ENCODE peak calls at places on chromosomes 7 and 10, in eight cellular contexts. One of them, this sample, is unnamed. For H3K27me3 and H3K4me1, the result is how much of the 10 kb centered on the place peaks cover.

GRCh38 chr7:137682596-137682995 is 164.2 kb downstream of the DGKI start:
- DNase-seq in prostate gland: no peak
- DNase-seq in H9: no peak
- DNase-seq in IMR-90: peak
- DNase-seq in mammary epithelial cell: peak
- DNase-seq in tibial artery: no peak
- DNase-seq in sigmoid colon: no peak
- DNase-seq in HCT116: no peak
- DNase-seq in this sample: no peak

GRCh38 chr10:102633848-102634247 is 10.4 kb upstream of the TRIM8 start:
- DNase-seq in prostate gland: no peak
- DNase-seq in H9: no peak
- DNase-seq in IMR-90: no peak
- DNase-seq in mammary epithelial cell: no peak
- DNase-seq in tibial artery: no peak
- DNase-seq in sigmoid colon: no peak
- DNase-seq in HCT116: no peak
- DNase-seq in this sample: no peak

GRCh38 chr10:21406595-21407218 is 118.8 kb downstream of the SKIDA1 start:
- DNase-seq in prostate gland: no peak
- DNase-seq in H9: no peak
- DNase-seq in IMR-90: peak
- DNase-seq in mammary epithelial cell: no peak
- DNase-seq in tibial artery: no peak
- DNase-seq in sigmoid colon: no peak
- DNase-seq in HCT116: no peak
- DNase-seq in this sample: no peak

GRCh38 chr7:68684246-68684850 is 913.9 kb upstream of the AUTS2 start:
- DNase-seq in prostate gland: no peak
- DNase-seq in H9: no peak
- DNase-seq in IMR-90: peak
- DNase-seq in mammary epithelial cell: no peak
- DNase-seq in tibial artery: no peak
- DNase-seq in sigmoid colon: no peak
- DNase-seq in HCT116: no peak
- DNase-seq in this sample: no peak

GRCh38 chr10:116905845-116906210 is 56.5 kb downstream of the ENO4 start:
- DNase-seq in prostate gland: no peak
- DNase-seq in H9: no peak
- DNase-seq in IMR-90: no peak
- DNase-seq in mammary epithelial cell: no peak
- DNase-seq in tibial artery: no peak
- DNase-seq in sigmoid colon: no peak
- DNase-seq in HCT116: no peak
- DNase-seq in this sample: no peak

GRCh38 chr10:96714856-96715255 is 5.5 kb downstream of the PIK3AP1 start:
- DNase-seq in prostate gland: no peak
- DNase-seq in H9: no peak
- DNase-seq in IMR-90: no peak
- DNase-seq in mammary epithelial cell: no peak
- DNase-seq in tibial artery: no peak
- DNase-seq in sigmoid colon: no peak
- DNase-seq in HCT116: no peak
- DNase-seq in this sample: no peak

GRCh38 chr7:48360574-48360973 is 189.3 kb downstream of the ABCA13 start:
- DNase-seq in prostate gland: no peak
- DNase-seq in H9: no peak
- DNase-seq in IMR-90: peak
- DNase-seq in mammary epithelial cell: peak
- DNase-seq in tibial artery: no peak
- DNase-seq in sigmoid colon: no peak
- DNase-seq in HCT116: no peak
- DNase-seq in this sample: no peak

GRCh38 chr10:89281606-89282395 is 20.0 kb upstream of the IFIT2 start:
- DNase-seq in prostate gland: no peak
- DNase-seq in H9: no peak
- DNase-seq in IMR-90: no peak
- DNase-seq in mammary epithelial cell: no peak
- DNase-seq in tibial artery: no peak
- DNase-seq in sigmoid colon: no peak
- DNase-seq in HCT116: no peak
- DNase-seq in this sample: no peak

GRCh38 chr7:134462337-134462925 is 3.5 kb upstream of the AKR1B1 start:
- DNase-seq in prostate gland: no peak
- DNase-seq in H9: no peak
- DNase-seq in IMR-90: peak
- DNase-seq in mammary epithelial cell: peak
- DNase-seq in tibial artery: no peak
- DNase-seq in sigmoid colon: no peak
- DNase-seq in HCT116: no peak
- DNase-seq in this sample: no peak

GRCh38 chr7:129828989-129829676 is 123.6 kb downstream of the UBE2H start:
- DNase-seq in prostate gland: no peak
- DNase-seq in H9: peak
- DNase-seq in IMR-90: no peak
- DNase-seq in mammary epithelial cell: peak
- DNase-seq in tibial artery: no peak
- DNase-seq in sigmoid colon: no peak
- DNase-seq in HCT116: no peak
- DNase-seq in this sample: no peak

GRCh38 chr7:38330861-38331709 is 57.6 kb upstream of the TARP start:
- DNase-seq in prostate gland: no peak
- DNase-seq in H9: peak
- DNase-seq in IMR-90: no peak
- DNase-seq in mammary epithelial cell: no peak
- DNase-seq in tibial artery: no peak
- DNase-seq in sigmoid colon: no peak
- DNase-seq in HCT116: no peak
- DNase-seq in this sample: no peak

GRCh38 chr10:62185914-62186692 is 82.5 kb downstream of the RTKN2 start:
- DNase-seq in prostate gland: no peak
- DNase-seq in H9: no peak
- DNase-seq in IMR-90: no peak
- DNase-seq in mammary epithelial cell: no peak
- DNase-seq in tibial artery: no peak
- DNase-seq in sigmoid colon: no peak
- DNase-seq in HCT116: no peak
- DNase-seq in this sample: no peak

GRCh38 chr10:61024801-61025201 is 80.8 kb upstream of the RHOBTB1 start:
- DNase-seq in prostate gland: no peak
- DNase-seq in H9: peak
- DNase-seq in IMR-90: peak
- DNase-seq in mammary epithelial cell: no peak
- DNase-seq in tibial artery: no peak
- DNase-seq in sigmoid colon: no peak
- DNase-seq in HCT116: no peak
- DNase-seq in this sample: no peak

GRCh38 chr10:97713351-97713827 is at the start of gene MARVELD1:
- DNase-seq in prostate gland: peak
- DNase-seq in H9: peak
- DNase-seq in IMR-90: peak
- DNase-seq in mammary epithelial cell: peak
- DNase-seq in tibial artery: peak
- DNase-seq in sigmoid colon: peak
- DNase-seq in HCT116: no peak
- DNase-seq in this sample: no peak

GRCh38 chr7:114662002-114662677 is 247.5 kb downstream of the FOXP2 start:
- DNase-seq in prostate gland: no peak
- DNase-seq in H9: no peak
- DNase-seq in IMR-90: no peak
- DNase-seq in mammary epithelial cell: no peak
- DNase-seq in tibial artery: no peak
- DNase-seq in sigmoid colon: no peak
- DNase-seq in HCT116: no peak
- DNase-seq in this sample: no peak

GRCh38 chr7:3068568-3068967 is 24.9 kb upstream of the CARD11 start:
- DNase-seq in prostate gland: no peak
- DNase-seq in H9: no peak
- DNase-seq in IMR-90: no peak
- DNase-seq in mammary epithelial cell: no peak
- DNase-seq in tibial artery: no peak
- DNase-seq in sigmoid colon: no peak
- DNase-seq in HCT116: no peak
- DNase-seq in this sample: no peak

GRCh38 chr7:3065724-3066143 is 22.1 kb upstream of the CARD11 start:
- DNase-seq in prostate gland: peak
- DNase-seq in H9: peak
- DNase-seq in IMR-90: peak
- DNase-seq in mammary epithelial cell: no peak
- DNase-seq in tibial artery: no peak
- DNase-seq in sigmoid colon: no peak
- DNase-seq in HCT116: peak
- DNase-seq in this sample: peak

GRCh38 chr7:3067606-3068005 is 23.9 kb upstream of the CARD11 start:
- DNase-seq in prostate gland: no peak
- DNase-seq in H9: no peak
- DNase-seq in IMR-90: no peak
- DNase-seq in mammary epithelial cell: no peak
- DNase-seq in tibial artery: no peak
- DNase-seq in sigmoid colon: no peak
- DNase-seq in HCT116: no peak
- DNase-seq in this sample: no peak

GRCh38 chr7:3066506-3066905 is 22.8 kb upstream of the CARD11 start:
- DNase-seq in prostate gland: no peak
- DNase-seq in H9: no peak
- DNase-seq in IMR-90: no peak
- DNase-seq in mammary epithelial cell: no peak
- DNase-seq in tibial artery: no peak
- DNase-seq in sigmoid colon: no peak
- DNase-seq in HCT116: no peak
- DNase-seq in this sample: no peak

GRCh38 chr7:3067193-3067592 is 23.5 kb upstream of the CARD11 start:
- DNase-seq in prostate gland: no peak
- DNase-seq in H9: no peak
- DNase-seq in IMR-90: no peak
- DNase-seq in mammary epithelial cell: no peak
- DNase-seq in tibial artery: no peak
- DNase-seq in sigmoid colon: no peak
- DNase-seq in HCT116: no peak
- DNase-seq in this sample: no peak
- H3K27me3 ChIP-seq in prostate gland: under half
- H3K27me3 ChIP-seq in H9: under half
- H3K27me3 ChIP-seq in IMR-90: under half
- H3K27me3 ChIP-seq in mammary epithelial cell: under half
- H3K27me3 ChIP-seq in tibial artery: under half
- H3K27me3 ChIP-seq in sigmoid colon: under half
- H3K27me3 ChIP-seq in HCT116: under half
- H3K27me3 ChIP-seq in this sample: under half

DNA sequence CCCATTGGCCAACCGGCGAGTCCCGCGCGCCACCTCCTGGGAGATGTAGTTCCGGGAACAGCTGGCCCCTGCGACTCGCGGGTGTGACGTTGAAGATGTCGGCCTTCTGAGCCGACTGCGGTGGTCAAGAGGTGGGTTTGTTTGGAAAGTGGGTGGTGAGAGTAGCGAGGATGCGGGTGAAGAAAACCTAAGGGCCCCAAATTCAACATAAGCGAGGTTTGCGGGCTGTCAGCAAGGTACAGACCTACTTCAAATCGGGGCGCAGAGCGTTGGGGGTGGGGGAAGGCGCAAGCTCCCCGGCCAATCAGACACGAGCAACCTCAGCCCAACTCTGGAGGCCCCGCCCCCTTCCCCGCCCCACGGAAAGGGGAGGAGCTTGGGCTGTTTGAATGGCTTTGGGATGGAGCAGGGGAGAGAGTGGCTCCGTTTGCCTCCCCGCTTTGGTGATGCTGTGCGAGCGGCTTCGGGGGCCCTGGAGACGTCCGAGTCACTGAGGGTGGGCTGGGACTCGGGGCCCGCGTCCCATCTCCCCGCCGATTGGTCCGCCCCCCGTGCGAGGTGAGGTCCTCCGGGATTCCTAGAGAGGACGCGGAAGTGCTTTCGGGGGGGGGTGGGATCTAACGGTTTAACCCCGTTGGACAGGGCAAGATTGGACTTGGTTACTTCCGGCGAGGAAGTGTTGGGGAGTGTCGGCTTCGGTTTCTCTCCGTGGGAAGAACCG is at the start of gene ZKSCAN5:
- DNase-seq in prostate gland: peak
- DNase-seq in H9: peak
- DNase-seq in IMR-90: peak
- DNase-seq in mammary epithelial cell: peak
- DNase-seq in tibial artery: peak
- DNase-seq in sigmoid colon: peak
- DNase-seq in HCT116: peak
- DNase-seq in this sample: peak
- H3K27ac ChIP-seq in prostate gland: peak
- H3K27ac ChIP-seq in H9: no peak
- H3K27ac ChIP-seq in IMR-90: peak
- H3K27ac ChIP-seq in mammary epithelial cell: peak
- H3K27ac ChIP-seq in tibial artery: peak
- H3K27ac ChIP-seq in sigmoid colon: peak
- H3K27ac ChIP-seq in HCT116: peak
- H3K27ac ChIP-seq in this sample: peak

GRCh38 chr10:77869626-77870420 is 56.7 kb downstream of the DLG5 start:
- DNase-seq in prostate gland: no peak
- DNase-seq in H9: no peak
- DNase-seq in IMR-90: no peak
- DNase-seq in mammary epithelial cell: peak
- DNase-seq in tibial artery: no peak
- DNase-seq in sigmoid colon: no peak
- DNase-seq in HCT116: no peak
- DNase-seq in this sample: no peak
- H3K4me1 ChIP-seq in prostate gland: under half
- H3K4me1 ChIP-seq in H9: under half
- H3K4me1 ChIP-seq in IMR-90: under half
- H3K4me1 ChIP-seq in mammary epithelial cell: half or more
- H3K4me1 ChIP-seq in tibial artery: half or more
- H3K4me1 ChIP-seq in sigmoid colon: half or more
- H3K4me1 ChIP-seq in HCT116: under half
- H3K4me1 ChIP-seq in this sample: under half

GRCh38 chr10:129900825-129901224 is 63.2 kb downstream of the EBF3 start:
- DNase-seq in prostate gland: no peak
- DNase-seq in H9: peak
- DNase-seq in IMR-90: no peak
- DNase-seq in mammary epithelial cell: no peak
- DNase-seq in tibial artery: no peak
- DNase-seq in sigmoid colon: no peak
- DNase-seq in HCT116: no peak
- DNase-seq in this sample: no peak

GRCh38 chr10:129898701-129899563 is 65.1 kb downstream of the EBF3 start:
- DNase-seq in prostate gland: no peak
- DNase-seq in H9: no peak
- DNase-seq in IMR-90: no peak
- DNase-seq in mammary epithelial cell: no peak
- DNase-seq in tibial artery: no peak
- DNase-seq in sigmoid colon: no peak
- DNase-seq in HCT116: no peak
- DNase-seq in this sample: no peak

GRCh38 chr10:129896231-129897150 is 67.6 kb downstream of the EBF3 start:
- DNase-seq in prostate gland: no peak
- DNase-seq in H9: peak
- DNase-seq in IMR-90: no peak
- DNase-seq in mammary epithelial cell: no peak
- DNase-seq in tibial artery: no peak
- DNase-seq in sigmoid colon: no peak
- DNase-seq in HCT116: no peak
- DNase-seq in this sample: no peak

GRCh38 chr10:129899564-129899862 is 64.6 kb downstream of the EBF3 start:
- DNase-seq in prostate gland: no peak
- DNase-seq in H9: peak
- DNase-seq in IMR-90: no peak
- DNase-seq in mammary epithelial cell: no peak
- DNase-seq in tibial artery: no peak
- DNase-seq in sigmoid colon: no peak
- DNase-seq in HCT116: no peak
- DNase-seq in this sample: no peak

GRCh38 chr10:129897851-129898463 is 66.1 kb downstream of the EBF3 start:
- DNase-seq in prostate gland: no peak
- DNase-seq in H9: no peak
- DNase-seq in IMR-90: no peak
- DNase-seq in mammary epithelial cell: no peak
- DNase-seq in tibial artery: no peak
- DNase-seq in sigmoid colon: no peak
- DNase-seq in HCT116: no peak
- DNase-seq in this sample: no peak
- H3K27me3 ChIP-seq in prostate gland: under half
- H3K27me3 ChIP-seq in H9: under half
- H3K27me3 ChIP-seq in IMR-90: under half
- H3K27me3 ChIP-seq in mammary epithelial cell: under half
- H3K27me3 ChIP-seq in tibial artery: under half
- H3K27me3 ChIP-seq in sigmoid colon: under half
- H3K27me3 ChIP-seq in HCT116: under half
- H3K27me3 ChIP-seq in this sample: under half